ENCODE peak calls at places on chromosomes 4 and X, in five cellular contexts. N is choroid plexus epithelial cell, A is cardiac muscle cell, U is fibroblast of pulmonary artery, S is PC-9. D is an unnamed sample.

GRCh38 chrX:20718592-20718991 is 451.9 kb upstream of the RPS6KA3 start:
- DNase-seq in N (no peak), A (no peak), U (no peak), S (no peak), D (no peak)

GRCh38 chr4:106584590-106584989 is 216.0 kb upstream of the GIMD1 start:
- DNase-seq in N (peak; percentile 62), A (peak; percentile 12), U (peak; percentile 11), S (no peak), D (no peak)

GRCh38 chr4:182555997-182556418 is 312.8 kb downstream of the TENM3 start:
- DNase-seq in N (peak; percentile 92), A (peak; percentile 80), U (peak; percentile 84), S (no peak), D (no peak)

GRCh38 chr4:100206850-100207249 is 16.6 kb upstream of the DDIT4L start:
- DNase-seq in N (no peak), A (no peak), U (no peak), S (no peak), D (no peak)

GRCh38 chrX:134891652-134892051 is 99.1 kb upstream of the SMIM10 start:
- DNase-seq in N (no peak), A (no peak), U (no peak), S (no peak), D (no peak)

GRCh38 chrX:48961585-48962091 is 4.2 kb upstream of the OTUD5 start:
- DNase-seq in N (peak; percentile 66), A (peak; percentile 85), U (peak; percentile 80), S (no peak), D (no peak)

GRCh38 chrX:44828008-44828605 is 15.7 kb upstream of the DUSP21 start:
- DNase-seq in N (peak; percentile 67), A (peak; percentile 60), U (peak; percentile 70), S (peak; percentile 39), D (no peak)

GRCh38 chr4:5200546-5200945 is 149.3 kb downstream of the STK32B start:
- DNase-seq in N (no peak), A (no peak), U (no peak), S (no peak), D (no peak)

GRCh38 chr4:2833671-2834000 is 10.0 kb upstream of the ADD1 start:
- DNase-seq in N (no peak), A (no peak), U (no peak), S (no peak), D (no peak)

GRCh38 chr4:3179126-3179706 is 69.7 kb upstream of the MSANTD1 start:
- DNase-seq in N (peak; percentile 59), A (no peak), U (no peak), S (no peak), D (no peak)

GRCh38 chr4:15586046-15586445 is 69.1 kb downstream of the FBXL5 start:
- DNase-seq in N (peak; percentile 22), A (no peak), U (no peak), S (no peak), D (no peak)

GRCh38 chr4:158535130-158535614 is 13.5 kb downstream of the RXFP1 start:
- DNase-seq in N (peak; percentile 79), A (peak; percentile 61), U (peak; percentile 69), S (peak; percentile 37), D (no peak)

GRCh38 chr4:121554377-121554776 is 142.4 kb downstream of the ANXA5 start:
- DNase-seq in N (no peak), A (peak; percentile 7), U (peak; percentile 8), S (no peak), D (no peak)

GRCh38 chrX:148573119-148573518 is 72.7 kb downstream of the AFF2 start:
- DNase-seq in N (no peak), A (no peak), U (no peak), S (no peak), D (no peak)

DNA sequence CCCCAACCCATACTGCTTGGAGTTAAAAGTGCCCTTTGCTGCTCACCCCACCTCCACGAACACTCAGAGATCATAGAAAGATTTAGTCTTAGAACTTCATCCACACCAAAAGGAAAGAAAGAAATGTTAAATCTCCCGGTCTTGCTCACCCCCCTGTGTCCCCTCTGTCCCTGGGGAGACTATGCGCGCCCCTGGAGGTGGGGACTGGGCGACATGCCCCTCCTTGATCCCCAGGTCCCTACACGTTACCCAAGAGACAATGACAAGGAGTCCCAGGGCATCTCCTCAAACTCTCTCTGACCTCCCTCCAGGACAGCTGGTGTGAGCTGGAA is 612 bp downstream of the ITM2A start:
- DNase-seq in N (no peak), A (no peak), U (no peak), S (no peak), D (no peak)
- TF ChIP-seq CTCF in N (no peak), A (no peak), U (no peak), S (no peak), D (no peak)

GRCh38 chrX:7088968-7089615 is 58.4 kb upstream of the STS start:
- DNase-seq in N (no peak), A (no peak), U (no peak), S (no peak), D (no peak)
- TF ChIP-seq CTCF in N (peak; percentile 9), A (no peak), U (no peak), S (peak; percentile 27), D (no peak)

GRCh38 chr4:84085986-84086385 is 413.1 kb downstream of the NKX6-1 start:
- DNase-seq in N (no peak), A (no peak), U (no peak), S (no peak), D (no peak)

GRCh38 chr4:84091266-84091665 is 407.8 kb downstream of the NKX6-1 start:
- DNase-seq in N (no peak), A (no peak), U (no peak), S (no peak), D (no peak)

GRCh38 chr4:84089652-84090437 is 409.2 kb downstream of the NKX6-1 start:
- DNase-seq in N (no peak), A (no peak), U (no peak), S (no peak), D (no peak)
- TF ChIP-seq CTCF in N (no peak), A (no peak), U (no peak), S (no peak), D (no peak)

GRCh38 chr4:6493668-6494304 is 21.4 kb upstream of the PPP2R2C start:
- DNase-seq in N (peak; percentile 49), A (peak; percentile 10), U (peak; percentile 16), S (no peak), D (no peak)
- TF ChIP-seq CTCF in N (no peak), A (no peak), U (no peak), S (no peak), D (no peak)

GRCh38 chrX:46576458-46576857 is 2.9 kb downstream of the CHST7 start:
- DNase-seq in N (no peak), A (peak; percentile 54), U (peak; percentile 42), S (no peak), D (no peak)
- TF ChIP-seq CTCF in N (no peak), A (no peak), U (no peak), S (no peak), D (no peak)

GRCh38 chrX:13257223-13258051 is 62.4 kb downstream of the ATXN3L start:
- DNase-seq in N (no peak), A (no peak), U (no peak), S (no peak), D (no peak)

GRCh38 chrX:13260598-13260997 is 59.3 kb downstream of the ATXN3L start:
- DNase-seq in N (no peak), A (no peak), U (no peak), S (no peak), D (no peak)

GRCh38 chrX:13256562-13256961 is 63.3 kb downstream of the ATXN3L start:
- DNase-seq in N (no peak), A (no peak), U (no peak), S (no peak), D (no peak)

GRCh38 chrX:13258725-13259124 is 61.1 kb downstream of the ATXN3L start:
- DNase-seq in N (no peak), A (no peak), U (no peak), S (no peak), D (no peak)

DNA sequence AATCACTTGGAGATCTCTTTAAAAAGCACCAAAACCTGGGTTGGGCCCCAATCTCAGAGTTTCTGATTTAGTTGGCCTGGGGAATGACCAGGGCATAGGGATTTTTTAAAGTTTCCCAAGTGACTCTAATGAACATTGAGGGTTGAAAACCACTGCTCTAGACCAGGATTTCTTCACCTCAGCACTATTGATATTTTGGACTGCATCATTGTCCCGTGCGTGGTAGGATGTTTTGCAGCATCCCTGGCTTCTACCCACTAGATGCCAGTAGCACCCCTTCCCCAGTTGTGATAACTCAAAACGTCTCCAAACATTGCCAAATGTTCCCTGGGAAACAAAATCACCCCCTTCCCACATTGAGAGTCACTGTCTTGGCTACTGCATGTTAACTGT is 61.8 kb downstream of the ATXN3L start:
- DNase-seq in N (peak; percentile 13), A (no peak), U (no peak), S (no peak), D (no peak)
- TF ChIP-seq CTCF in N (no peak), A (no peak), U (no peak), S (no peak), D (no peak)

DNA sequence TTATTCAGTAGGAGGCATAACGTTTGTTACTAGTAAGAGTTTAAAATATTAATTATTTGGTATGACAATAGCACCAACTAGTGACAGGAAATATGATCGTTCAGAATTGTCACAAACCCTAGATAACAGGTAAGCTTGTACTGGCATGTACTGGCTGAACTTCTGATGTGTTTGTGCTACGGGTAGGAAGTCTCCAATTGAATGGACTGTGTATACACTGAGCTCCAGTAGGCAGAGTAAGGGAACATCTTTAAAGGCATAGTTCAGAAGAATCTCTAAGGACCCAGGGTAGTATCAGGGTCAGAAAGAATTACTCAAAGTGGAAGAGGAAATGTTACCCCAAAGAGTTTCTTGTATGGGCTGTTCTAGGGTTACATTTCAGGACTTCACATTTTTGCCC is 230.4 kb downstream of the EDA2R start:
- DNase-seq in N (no peak), A (no peak), U (no peak), S (no peak), D (no peak)
- TF ChIP-seq CTCF in N (no peak), A (no peak), U (no peak), S (no peak), D (no peak)

D was measured in omental fat pad.